ENCODE peak calls at places on chromosomes 11 and 22, in five cellular contexts. H, C, I, F and Z are unnamed samples.

GRCh38 chr11:76629133-76629852 is 41.3 kb downstream of the LRRC32 start:
- DNase-seq in C (no peak), F (peak; percentile 80), I (no peak), H (no peak), Z (no peak)

GRCh38 chr11:93841446-93841845 is 9.0 kb downstream of the VSTM5 start:
- DNase-seq in I (no peak), C (no peak), H (no peak), F (no peak), Z (no peak)

GRCh38 chr22:46632646-46633249 is 12.6 kb downstream of the GRAMD4 start:
- DNase-seq in F (no peak), H (no peak), C (no peak), I (no peak), Z (no peak)

GRCh38 chr11:119688362-119688761 is 40.6 kb downstream of the NECTIN1 start:
- DNase-seq in I (no peak), F (no peak), C (no peak), H (no peak), Z (no peak)

GRCh38 chr11:60500276-60500935 is 7.8 kb downstream of the MS4A12 start:
- DNase-seq in I (no peak), C (no peak), F (no peak), H (no peak), Z (no peak)

GRCh38 chr22:36872084-36872483 is 11.3 kb downstream of the NCF4 start:
- DNase-seq in F (no peak), H (no peak), I (no peak), C (no peak), Z (no peak)

GRCh38 chr11:34145847-34146381 is 40.5 kb downstream of the NAT10 start:
- DNase-seq in F (no peak), H (no peak), C (no peak), I (no peak), Z (no peak)

GRCh38 chr11:131290111-131290510 is 80.3 kb upstream of the NTM start:
- DNase-seq in C (no peak), H (no peak), I (no peak), F (no peak), Z (no peak)

GRCh38 chr11:125517116-125517804 is 21.2 kb upstream of the FEZ1 start:
- DNase-seq in C (no peak), F (no peak), I (no peak), H (no peak), Z (no peak)

GRCh38 chr22:43846966-43847365 is 15.3 kb downstream of the SULT4A1 start:
- DNase-seq in C (no peak), I (no peak), F (no peak), H (no peak), Z (no peak)

GRCh38 chr11:130778026-130778425 is 138.3 kb downstream of the SNX19 start:
- DNase-seq in C (no peak), F (no peak), H (no peak), I (no peak), Z (no peak)

GRCh38 chr22:45009881-45010531 is at the start of gene PHF21B:
- DNase-seq in C (no peak), F (no peak), I (no peak), H (no peak), Z (peak; percentile 45)

GRCh38 chr11:13578514-13579140 is 82.8 kb upstream of the PTH start:
- DNase-seq in C (no peak), H (no peak), I (no peak), F (no peak), Z (no peak)

GRCh38 chr22:25364281-25364680 is 144.8 kb downstream of the CRYBB2 start:
- DNase-seq in H (no peak), C (no peak), F (no peak), I (no peak), Z (no peak)

GRCh38 chr22:17537155-17537554 is 26.1 kb upstream of the SLC25A18 start:
- DNase-seq in I (no peak), F (no peak), C (no peak), H (no peak), Z (no peak)

GRCh38 chr22:30325724-30326703 is 727 bp downstream of the TBC1D10A start:
- DNase-seq in C (no peak), I (no peak), F (no peak), H (no peak), Z (no peak)

GRCh38 chr22:48942698-48943566 is 884.7 kb downstream of the BRD1 start:
- DNase-seq in C (no peak), H (no peak), I (no peak), F (peak; percentile 43), Z (no peak)

GRCh38 chr11:131999084-131999483 is 628.7 kb downstream of the NTM start:
- DNase-seq in F (no peak), H (no peak), I (no peak), C (no peak), Z (no peak)

GRCh38 chr11:14073821-14074529 is 111.5 kb downstream of the SPON1 start:
- DNase-seq in F (no peak), C (no peak), H (no peak), I (no peak), Z (no peak)

GRCh38 chr11:129372609-129373488 is 2.8 kb upstream of the BARX2 start:
- DNase-seq in I (no peak), F (no peak), C (no peak), H (no peak), Z (no peak)

GRCh38 chr11:7967097-7967496 is 1.9 kb upstream of the NLRP10 start:
- DNase-seq in H (no peak), C (no peak), F (no peak), I (no peak), Z (no peak)

GRCh38 chr11:27213232-27213660 is 149.8 kb downstream of the CCDC34 start:
- DNase-seq in F (no peak), H (no peak), I (no peak), C (no peak), Z (peak; percentile 12)

GRCh38 chr11:75790986-75791385 is 22.4 kb downstream of the DGAT2 start:
- DNase-seq in H (no peak), I (no peak), C (no peak), F (no peak), Z (no peak)

GRCh38 chr22:42760806-42761565 is 40.3 kb upstream of the A4GALT start:
- DNase-seq in I (no peak), H (no peak), C (no peak), F (no peak), Z (no peak)

GRCh38 chr11:130979386-130979972 is 63.2 kb upstream of the SNX19 start:
- DNase-seq in C (no peak), H (peak; percentile 69), I (no peak), F (no peak), Z (no peak)

GRCh38 chr11:33344611-33345010 is 87.4 kb downstream of the HIPK3 start:
- DNase-seq in C (peak; percentile 4), F (no peak), H (no peak), I (no peak), Z (no peak)

GRCh38 chr22:41576877-41577276 is 12.8 kb downstream of the PMM1 start:
- DNase-seq in F (no peak), C (peak; percentile 82), H (peak; percentile 78), I (no peak), Z (no peak)

GRCh38 chr22:27930246-27931060 is 11.4 kb upstream of the PITPNB start:
- DNase-seq in H (no peak), F (no peak), I (no peak), C (no peak), Z (no peak)

GRCh38 chr22:42847110-42847509 is 10.0 kb downstream of the ARFGAP3 start:
- DNase-seq in I (no peak), F (no peak), C (no peak), H (no peak), Z (no peak)

GRCh38 chr11:44575288-44575672 is 9.8 kb downstream of the CD82 start:
- DNase-seq in I (peak; percentile 49), C (no peak), F (no peak), H (no peak), Z (no peak)

GRCh38 chr11:44305643-44306468 is 4.1 kb downstream of the ALX4 start:
- DNase-seq in C (no peak), F (no peak), H (no peak), I (no peak), Z (no peak)